ENCODE peak calls at places on chromosome 15, in five cellular contexts. L, U, X, I and V are unnamed samples.

GRCh38 chr15:64430000-64430735 is 30.2 kb upstream of the ZNF609 start:
- DNase-seq in L (no peak), U (peak; percentile 80), X (no peak), I (peak; percentile 52), V (no peak)

GRCh38 chr15:101568304-101568703 is 78.8 kb upstream of the PCSK6 start:
- DNase-seq in L (no peak), U (no peak), X (no peak), I (peak; percentile 14), V (no peak)

GRCh38 chr15:90680371-90680935 is 36.7 kb upstream of the BLM start:
- DNase-seq in L (no peak), U (no peak), X (no peak), I (no peak), V (peak; percentile 31)

GRCh38 chr15:26029146-26029545 is 166.0 kb upstream of the ATP10A start:
- DNase-seq in L (no peak), U (no peak), X (no peak), I (no peak), V (no peak)

GRCh38 chr15:65095011-65095746 is 18.6 kb downstream of the KBTBD13 start:
- DNase-seq in L (no peak), U (no peak), X (no peak), I (no peak), V (no peak)

GRCh38 chr15:98312913-98313312 is 335.4 kb upstream of the IGF1R start:
- DNase-seq in L (no peak), U (no peak), X (no peak), I (no peak), V (no peak)

GRCh38 chr15:33243869-33244268 is 49.4 kb upstream of the FMN1 start:
- DNase-seq in L (no peak), U (no peak), X (no peak), I (no peak), V (no peak)

GRCh38 chr15:78879517-78880241 is 7.0 kb downstream of the MORF4L1 start:
- DNase-seq in L (no peak), U (peak; percentile 31), X (no peak), I (no peak), V (no peak)

GRCh38 chr15:70863450-70864218 is 9.7 kb upstream of the LARP6 start:
- DNase-seq in L (no peak), U (no peak), X (no peak), I (no peak), V (peak; percentile 30)

GRCh38 chr15:92621972-92622533 is 33.5 kb downstream of the FAM174B start:
- DNase-seq in L (no peak), U (no peak), X (no peak), I (no peak), V (no peak)

GRCh38 chr15:57321973-57322601 is 54.2 kb upstream of the CGNL1 start:
- DNase-seq in L (no peak), U (peak; percentile 92), X (no peak), I (no peak), V (no peak)

GRCh38 chr15:93265046-93265658 is 176.1 kb upstream of the RGMA start:
- DNase-seq in L (no peak), U (no peak), X (no peak), I (no peak), V (no peak)

GRCh38 chr15:72835289-72835890 is 51.8 kb upstream of the ADPGK start:
- DNase-seq in L (no peak), U (peak; percentile 4), X (no peak), I (peak; percentile 59), V (no peak)
- TF ChIP-seq CTCF in L (no peak), U (peak; percentile 19), X (no peak), I (peak; percentile 55), V (no peak)

GRCh38 chr15:38072507-38073277 is 138.3 kb downstream of the TMCO5A start:
- DNase-seq in L (no peak), U (peak; percentile 31), X (peak; percentile 78), I (peak; percentile 86), V (peak; percentile 46)
- TF ChIP-seq POLR2A in L (no peak), U (no peak), X (peak; percentile 21), I (peak; percentile 57), V (no peak)

GRCh38 chr15:39499151-39499550 is 81.7 kb upstream of the THBS1 start:
- DNase-seq in L (no peak), U (no peak), X (no peak), I (no peak), V (no peak)

GRCh38 chr15:39497759-39498565 is 82.9 kb upstream of the THBS1 start:
- DNase-seq in L (no peak), U (no peak), X (no peak), I (no peak), V (no peak)

GRCh38 chr15:39501366-39501765 is 79.5 kb upstream of the THBS1 start:
- DNase-seq in L (no peak), U (no peak), X (no peak), I (no peak), V (no peak)

GRCh38 chr15:39498642-39499041 is 82.2 kb upstream of the THBS1 start:
- DNase-seq in L (no peak), U (no peak), X (no peak), I (no peak), V (no peak)

DNA sequence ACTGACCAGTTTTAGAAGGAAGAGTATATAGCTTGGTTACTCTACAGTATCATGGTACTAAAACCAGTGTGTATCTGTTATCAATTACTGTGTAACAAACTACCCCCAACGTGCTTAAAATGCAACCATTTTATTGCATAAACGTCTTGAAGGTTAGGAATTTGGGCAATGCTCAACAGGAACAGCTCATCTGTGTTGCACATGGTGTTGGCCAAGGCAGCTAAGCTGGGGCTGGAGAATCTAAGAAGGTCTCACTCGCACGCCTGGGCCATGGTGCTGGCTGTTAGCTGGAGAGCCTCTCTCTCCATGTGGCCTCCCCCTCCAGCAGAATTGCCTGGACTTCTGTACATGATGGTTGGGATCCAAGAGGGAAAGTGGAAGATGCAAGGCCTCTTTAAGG is 81.2 kb upstream of the THBS1 start:
- DNase-seq in L (no peak), U (no peak), X (no peak), I (no peak), V (no peak)
- TF ChIP-seq CTCF in L (no peak), U (no peak), X (no peak), I (no peak), V (no peak)

GRCh38 chr15:68618339-68619302 is 39.8 kb downstream of the CORO2B start:
- DNase-seq in L (no peak), U (no peak), X (no peak), I (no peak), V (no peak)

GRCh38 chr15:68619303-68619698 is 40.5 kb downstream of the CORO2B start:
- DNase-seq in L (no peak), U (no peak), X (no peak), I (no peak), V (no peak)

GRCh38 chr15:68623301-68623892 is 44.6 kb downstream of the CORO2B start:
- DNase-seq in L (no peak), U (no peak), X (no peak), I (no peak), V (no peak)

GRCh38 chr15:68621535-68621934 is 42.7 kb downstream of the CORO2B start:
- DNase-seq in L (no peak), U (no peak), X (no peak), I (no peak), V (no peak)

GRCh38 chr15:68620721-68621528 is 42.1 kb downstream of the CORO2B start:
- DNase-seq in L (no peak), U (no peak), X (no peak), I (no peak), V (peak; percentile 93)
- TF ChIP-seq POLR2A in L (no peak), U (no peak), X (no peak), I (no peak), V (peak; percentile 20)

DNA sequence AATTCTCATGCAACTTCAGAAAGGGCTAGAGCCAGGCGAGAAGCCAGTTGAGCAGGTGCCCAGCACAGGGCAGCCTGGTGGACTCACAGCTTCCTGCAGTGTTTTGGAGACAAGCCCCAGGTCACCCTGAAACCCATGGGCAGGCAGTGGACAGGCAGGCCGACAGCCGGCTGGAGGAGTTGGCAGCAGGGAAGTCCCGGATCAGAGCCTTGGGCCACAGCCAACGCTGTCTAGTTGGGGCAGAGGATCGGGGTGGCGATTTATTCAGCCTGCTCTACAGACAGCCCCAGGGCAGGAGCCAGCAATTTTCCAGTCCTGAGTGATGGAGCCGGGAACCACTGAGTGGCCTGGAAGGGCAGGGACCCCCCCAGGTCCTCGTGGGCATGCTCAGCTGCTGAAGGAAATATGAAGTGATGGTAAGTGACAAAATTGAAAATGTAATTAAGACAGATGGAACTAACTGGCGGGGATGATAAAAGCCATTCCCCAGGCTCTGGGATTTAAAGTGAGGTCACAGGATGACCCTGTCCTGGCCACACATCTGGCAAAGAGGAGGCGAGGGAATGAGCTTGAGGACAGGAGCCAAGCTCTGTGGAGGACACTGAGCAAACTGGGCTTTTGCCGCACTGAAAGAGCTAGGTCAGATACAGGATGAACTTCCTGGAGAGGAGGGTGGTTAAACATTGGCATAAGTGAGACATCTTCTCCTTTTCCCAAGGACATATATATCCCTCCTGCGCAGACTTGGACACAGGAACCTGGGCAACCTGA is 34.4 kb upstream of the TBC1D21 start:
- DNase-seq in L (no peak), U (no peak), X (no peak), I (no peak), V (no peak)
- TF ChIP-seq CTCF in L (no peak), U (no peak), X (no peak), I (no peak), V (no peak)